ENCODE peak calls at places on chromosomes 16 and 17, in ten cellular contexts. B is SK-N-SH, J is PC-3, S is OCI-LY7, W is Karpas-422, C is GM23248, A is GM23338, Y is HCT116, R is hepatocyte, N is PC-9. X is an unnamed sample. For H3K9me2, the result is how much of the 10 kb centered on the place peaks cover.

GRCh38 chr16:27313422-27314160 is at the start of gene IL4R:
- DNase-seq in B (peak), J (peak), S (peak), W (peak), C (peak), A (peak), Y (peak), R (peak), N (peak), X (peak)

GRCh38 chr16:84423416-84423837 is 55.1 kb downstream of the ATP2C2 start:
- DNase-seq in B (peak), J (peak), S (peak), W (peak), C (peak), A (peak), Y (peak), R (no peak), N (peak), X (peak)

GRCh38 chr17:34579979-34580684 is 750 bp downstream of the TMEM132E start:
- DNase-seq in B (peak), J (no peak), S (no peak), W (no peak), C (peak), A (peak), Y (no peak), R (peak), N (no peak), X (peak)

GRCh38 chr16:75550211-75550662 is 5.8 kb downstream of the TMEM231 start:
- DNase-seq in B (no peak), J (peak), S (peak), W (peak), C (peak), A (peak), Y (no peak), R (peak), N (no peak), X (peak)

GRCh38 chr17:35241520-35241919 is 1.4 kb upstream of the SLFN5 start:
- DNase-seq in B (no peak), J (no peak), S (no peak), W (no peak), C (no peak), A (peak), Y (no peak), R (no peak), N (no peak), X (no peak)

GRCh38 chr16:70565053-70565452 is 41.4 kb downstream of the SF3B3 start:
- DNase-seq in B (no peak), J (no peak), S (no peak), W (no peak), C (no peak), A (no peak), Y (no peak), R (no peak), N (no peak), X (no peak)

GRCh38 chr17:74757502-74757901 is 9.1 kb downstream of the NHERF1 start:
- DNase-seq in B (peak), J (no peak), S (no peak), W (no peak), C (no peak), A (no peak), Y (no peak), R (no peak), N (no peak), X (no peak)

GRCh38 chr17:72602517-72603345 is 481.9 kb downstream of the SOX9 start:
- DNase-seq in B (no peak), J (peak), S (peak), W (peak), C (peak), A (peak), Y (peak), R (no peak), N (peak), X (peak)

GRCh38 chr17:27654136-27654535 is 23.1 kb downstream of the LGALS9 start:
- DNase-seq in B (no peak), J (no peak), S (no peak), W (no peak), C (no peak), A (no peak), Y (no peak), R (no peak), N (no peak), X (no peak)

GRCh38 chr17:81186203-81186602 is 20.2 kb upstream of the AATK start:
- DNase-seq in B (no peak), J (no peak), S (no peak), W (no peak), C (no peak), A (no peak), Y (no peak), R (no peak), N (no peak), X (no peak)

GRCh38 chr16:1839554-1839953 is 12.5 kb downstream of the FAHD1 start:
- DNase-seq in B (no peak), J (no peak), S (no peak), W (no peak), C (peak), A (peak), Y (no peak), R (no peak), N (no peak), X (no peak)

GRCh38 chr17:32575865-32576264 is 89.1 kb downstream of the CDK5R1 start:
- DNase-seq in B (no peak), J (no peak), S (no peak), W (no peak), C (no peak), A (no peak), Y (no peak), R (no peak), N (no peak), X (peak)

GRCh38 chr17:7562208-7562605 is 488 bp downstream of the SENP3 start:
- DNase-seq in B (no peak), J (no peak), S (no peak), W (peak), C (peak), A (peak), Y (no peak), R (peak), N (no peak), X (peak)

GRCh38 chr17:1975573-1975972 is 49.6 kb downstream of the RTN4RL1 start:
- DNase-seq in B (no peak), J (no peak), S (no peak), W (no peak), C (no peak), A (no peak), Y (no peak), R (no peak), N (no peak), X (no peak)

GRCh38 chr17:65487161-65487560 is 74.3 kb downstream of the AXIN2 start:
- DNase-seq in B (no peak), J (no peak), S (no peak), W (no peak), C (no peak), A (no peak), Y (no peak), R (no peak), N (no peak), X (no peak)

GRCh38 chr17:10265100-10265810 is 66.8 kb upstream of the GAS7 start:
- DNase-seq in B (no peak), J (no peak), S (no peak), W (no peak), C (peak), A (no peak), Y (no peak), R (peak), N (no peak), X (no peak)

GRCh38 chr16:78992001-78992400 is 608.5 kb downstream of the MAF start:
- DNase-seq in B (no peak), J (no peak), S (no peak), W (no peak), C (no peak), A (no peak), Y (no peak), R (no peak), N (no peak), X (no peak)

GRCh38 chr16:88759245-88759975 is 25.6 kb downstream of the PIEZO1 start:
- DNase-seq in B (no peak), J (no peak), S (no peak), W (peak), C (no peak), A (peak), Y (no peak), R (peak), N (no peak), X (no peak)

GRCh38 chr17:62966426-62967110 is 533 bp downstream of the TANC2 start:
- DNase-seq in B (no peak), J (peak), S (peak), W (no peak), C (peak), A (peak), Y (no peak), R (peak), N (peak), X (no peak)

GRCh38 chr16:50781518-50781917 is 39.6 kb downstream of the CYLD start:
- DNase-seq in B (no peak), J (no peak), S (no peak), W (no peak), C (no peak), A (no peak), Y (no peak), R (no peak), N (no peak), X (no peak)

GRCh38 chr16:25374556-25374955 is 116.9 kb upstream of the ZKSCAN2 start:
- DNase-seq in B (no peak), J (no peak), S (no peak), W (no peak), C (no peak), A (no peak), Y (no peak), R (no peak), N (no peak), X (no peak)

GRCh38 chr16:84310642-84311041 is 16.0 kb downstream of the WFDC1 start:
- DNase-seq in B (no peak), J (no peak), S (no peak), W (no peak), C (no peak), A (no peak), Y (no peak), R (no peak), N (no peak), X (no peak)

GRCh38 chr17:6374271-6374691 is 60.6 kb downstream of the AIPL1 start:
- DNase-seq in B (no peak), J (peak), S (no peak), W (no peak), C (no peak), A (peak), Y (peak), R (peak), N (peak), X (no peak)

GRCh38 chr16:721765-722481 is 977 bp downstream of the ANTKMT start:
- DNase-seq in B (peak), J (no peak), S (no peak), W (peak), C (no peak), A (no peak), Y (no peak), R (no peak), N (no peak), X (no peak)

GRCh38 chr16:720990-721764 is at the start of gene ANTKMT:
- DNase-seq in B (peak), J (peak), S (peak), W (peak), C (peak), A (peak), Y (no peak), R (peak), N (peak), X (peak)

GRCh38 chr16:718922-719321 is 2.0 kb upstream of the ANTKMT start:
- DNase-seq in B (no peak), J (no peak), S (no peak), W (peak), C (no peak), A (no peak), Y (no peak), R (no peak), N (no peak), X (no peak)

GRCh38 chr16:719815-720506 is 985 bp upstream of the ANTKMT start:
- DNase-seq in B (peak), J (peak), S (peak), W (no peak), C (peak), A (no peak), Y (no peak), R (no peak), N (no peak), X (no peak)

GRCh38 chr16:720507-720989 is 398 bp upstream of the ANTKMT start:
- DNase-seq in B (peak), J (peak), S (no peak), W (peak), C (peak), A (peak), Y (no peak), R (peak), N (no peak), X (peak)
- H3K9me2 ChIP-seq in B (under half), J (under half), S (under half), W (under half), C (under half), A (under half), Y (under half), R (under half), N (under half), X (under half)

GRCh38 chr17:36947922-36948716 is 635 bp upstream of the AATF start:
- DNase-seq in B (no peak), J (no peak), S (peak), W (peak), C (no peak), A (peak), Y (no peak), R (no peak), N (no peak), X (no peak)
- H3K27ac ChIP-seq in B (peak), J (no peak), S (peak), W (no peak), C (peak), A (no peak), Y (peak), R (peak), N (peak), X (no peak)

GRCh38 chr17:44978807-44979206 is 10.7 kb upstream of the C1QL1 start:
- DNase-seq in B (no peak), J (no peak), S (no peak), W (no peak), C (no peak), A (no peak), Y (no peak), R (no peak), N (no peak), X (no peak)

GRCh38 chr17:44983563-44983962 is 15.5 kb upstream of the C1QL1 start:
- DNase-seq in B (no peak), J (no peak), S (no peak), W (no peak), C (no peak), A (no peak), Y (no peak), R (no peak), N (no peak), X (no peak)

GRCh38 chr17:44982113-44982702 is 14.1 kb upstream of the C1QL1 start:
- DNase-seq in B (no peak), J (no peak), S (no peak), W (no peak), C (no peak), A (no peak), Y (no peak), R (no peak), N (no peak), X (no peak)

GRCh38 chr17:44979426-44980273 is 11.5 kb upstream of the C1QL1 start:
- DNase-seq in B (no peak), J (no peak), S (no peak), W (no peak), C (no peak), A (no peak), Y (no peak), R (peak), N (no peak), X (no peak)

DNA sequence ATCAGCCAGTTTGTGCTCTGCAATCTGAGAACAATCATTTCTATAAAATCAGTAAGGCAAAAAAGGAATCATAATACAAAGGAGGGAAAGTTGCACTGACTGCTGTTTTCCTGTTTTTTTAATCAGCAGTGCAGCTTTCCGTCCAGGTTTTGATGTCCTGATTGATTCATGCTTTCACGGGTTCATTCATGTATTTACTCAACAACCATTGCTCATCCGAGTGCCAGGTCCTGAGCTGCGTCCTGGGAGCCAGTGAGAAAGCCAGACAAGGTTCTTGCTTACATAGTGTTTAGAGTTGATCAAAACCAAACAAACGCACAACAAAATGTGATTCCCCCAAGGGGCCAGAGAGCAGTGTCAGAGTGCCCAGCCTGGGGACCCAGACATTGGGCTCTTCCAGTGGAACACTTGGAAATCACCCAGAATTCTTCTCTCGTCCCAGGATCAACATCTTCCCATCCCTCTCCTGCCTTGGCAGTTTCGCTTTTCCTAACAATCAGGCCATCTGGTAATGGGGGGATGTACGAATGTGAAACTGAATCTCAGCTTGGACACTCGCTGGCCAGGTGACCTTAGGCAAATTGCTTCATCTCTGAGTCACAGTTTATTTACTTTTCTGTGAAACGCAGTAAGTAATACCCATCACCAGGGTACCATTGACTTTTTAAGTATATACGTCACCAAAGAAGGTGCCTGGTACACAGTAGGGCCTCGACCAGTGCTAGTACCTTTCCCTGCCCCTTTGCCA is 13.3 kb upstream of the C1QL1 start:
- DNase-seq in B (no peak), J (peak), S (no peak), W (no peak), C (peak), A (no peak), Y (no peak), R (peak), N (peak), X (no peak)
- H3K4me3 ChIP-seq in B (no peak), J (peak), S (no peak), W (no peak), C (no peak), A (no peak), Y (no peak), R (no peak), N (peak), X (no peak)

GRCh38 chr16:2884041-2884451 is 1.0 kb downstream of the FLYWCH2 start:
- DNase-seq in B (peak), J (no peak), S (no peak), W (peak), C (peak), A (no peak), Y (no peak), R (no peak), N (no peak), X (no peak)

GRCh38 chr16:2883027-2883846 is at the start of gene FLYWCH2:
- DNase-seq in B (peak), J (peak), S (peak), W (peak), C (peak), A (peak), Y (peak), R (peak), N (peak), X (peak)

GRCh38 chr16:2879854-2880508 is 3.0 kb upstream of the FLYWCH2 start:
- DNase-seq in B (no peak), J (no peak), S (peak), W (peak), C (no peak), A (no peak), Y (no peak), R (no peak), N (no peak), X (no peak)

DNA sequence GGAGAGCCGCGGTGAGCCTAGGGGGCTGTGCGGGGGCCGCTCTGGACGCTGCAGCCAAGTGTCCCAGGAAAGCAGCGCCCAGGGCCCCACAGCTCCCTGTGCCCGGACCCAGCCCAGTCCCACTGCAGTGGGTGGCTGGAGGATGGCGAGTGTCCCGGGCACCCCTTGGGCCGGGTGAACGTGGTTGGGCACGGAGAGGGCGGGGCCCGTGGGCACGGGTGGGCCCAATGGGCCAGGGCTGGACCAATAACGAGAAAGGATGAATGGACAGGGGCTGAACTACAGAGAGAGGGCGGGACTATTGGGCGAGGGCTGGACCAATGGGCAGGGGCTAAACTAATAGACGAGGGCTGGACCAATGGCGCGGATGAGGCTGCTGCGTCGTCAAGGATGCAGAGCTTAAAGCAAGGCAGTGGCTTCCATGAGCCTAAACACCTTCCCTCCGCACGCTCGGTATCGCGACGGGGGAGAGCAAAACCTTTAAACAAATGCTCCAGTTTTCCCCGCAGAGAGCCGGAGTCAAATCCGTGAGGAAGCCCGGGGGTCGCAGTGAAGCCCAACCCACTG is 472 bp upstream of the FLYWCH2 start:
- DNase-seq in B (peak), J (peak), S (peak), W (peak), C (peak), A (peak), Y (peak), R (peak), N (peak), X (peak)
- H3K9me2 ChIP-seq in B (under half), J (under half), S (under half), W (under half), C (under half), A (under half), Y (under half), R (under half), N (under half), X (under half)

GRCh38 chr16:56855201-56855600 is 9.8 kb upstream of the SLC12A3 start:
- DNase-seq in B (no peak), J (no peak), S (no peak), W (no peak), C (no peak), A (no peak), Y (no peak), R (no peak), N (peak), X (no peak)
- H3K27ac ChIP-seq in B (no peak), J (no peak), S (no peak), W (no peak), C (no peak), A (no peak), Y (no peak), R (no peak), N (no peak), X (no peak)

GRCh38 chr16:85899444-85899843 is 482 bp downstream of the IRF8 start:
- DNase-seq in B (no peak), J (no peak), S (no peak), W (peak), C (no peak), A (no peak), Y (no peak), R (no peak), N (no peak), X (no peak)
- H3K4me3 ChIP-seq in B (no peak), J (no peak), S (peak), W (peak), C (no peak), A (peak), Y (no peak), R (peak), N (no peak), X (no peak)

GRCh38 chr16:86481607-86482006 is 28.7 kb upstream of the FOXF1 start:
- DNase-seq in B (no peak), J (no peak), S (no peak), W (no peak), C (no peak), A (no peak), Y (no peak), R (no peak), N (no peak), X (no peak)
- H3K9me2 ChIP-seq in B (under half), J (under half), S (under half), W (under half), C (under half), A (under half), Y (under half), R (under half), N (under half), X (under half)

DNA sequence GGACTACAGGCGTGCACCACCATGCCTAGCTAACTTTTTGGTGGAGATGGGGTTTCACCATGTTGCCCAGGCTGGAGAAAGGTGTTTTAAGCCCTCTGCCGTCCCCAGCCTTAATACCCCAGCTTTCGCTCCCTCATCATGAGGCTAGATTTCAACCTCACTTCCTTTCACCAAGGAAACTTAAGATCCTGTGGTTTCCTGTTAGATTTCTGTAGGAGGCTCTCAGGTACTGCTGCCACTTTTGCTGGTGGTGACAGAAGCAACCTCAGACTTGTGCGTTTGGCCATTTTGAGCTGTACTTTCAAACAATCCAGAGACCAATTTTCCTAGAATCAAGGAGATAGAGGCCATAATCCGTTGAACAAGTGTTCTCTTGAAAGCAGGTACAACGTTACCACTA is 36.2 kb downstream of the MPHOSPH6 start:
- DNase-seq in B (no peak), J (no peak), S (no peak), W (no peak), C (no peak), A (no peak), Y (no peak), R (no peak), N (no peak), X (no peak)
- H3K27ac ChIP-seq in B (no peak), J (no peak), S (no peak), W (no peak), C (no peak), A (no peak), Y (no peak), R (no peak), N (no peak), X (no peak)